ENCODE peak calls at places on chromosomes 3 and 15, in five cellular contexts. U is T-cell, G is IMR-90, C is uterus, E is OCI-M1. W is an unnamed sample.

GRCh38 chr3:38149701-38150100 is 11.2 kb downstream of the MYD88 start:
- DNase-seq in U (no peak), C (no peak), E (peak), G (no peak), W (no peak)

GRCh38 chr3:30598663-30599545 is 7.5 kb upstream of the TGFBR2 start:
- DNase-seq in C (no peak), E (no peak), G (no peak), U (no peak), W (no peak)

GRCh38 chr15:81356252-81356651 is 17.8 kb downstream of the TMC3 start:
- DNase-seq in C (no peak), U (no peak), G (no peak), E (no peak), W (no peak)

GRCh38 chr3:124760601-124761000 is 30.3 kb downstream of the UMPS start:
- DNase-seq in C (no peak), U (no peak), G (peak), E (no peak), W (no peak)

GRCh38 chr15:82566690-82567089 is 26.4 kb upstream of the RPS17 start:
- DNase-seq in G (peak), E (peak), C (no peak), U (no peak), W (no peak)

GRCh38 chr15:74964794-74965193 is 8.2 kb upstream of the RPP25 start:
- DNase-seq in E (no peak), G (peak), C (no peak), U (no peak), W (no peak)

GRCh38 chr15:40279437-40280141 is 3.3 kb downstream of the ANKRD63 start:
- DNase-seq in G (no peak), C (peak), U (peak), E (peak), W (peak)

GRCh38 chr3:146431240-146431639 is 38.1 kb downstream of the PLSCR2 start:
- DNase-seq in G (peak), C (no peak), U (no peak), E (no peak), W (no peak)

GRCh38 chr15:93102211-93102610 is 13.2 kb upstream of the RGMA start:
- DNase-seq in G (no peak), U (no peak), E (no peak), C (no peak), W (no peak)

GRCh38 chr15:31300208-31300661 is 26.4 kb upstream of the KLF13 start:
- DNase-seq in E (no peak), C (no peak), U (no peak), G (no peak), W (no peak)

W was measured in ureter.